ENCODE peak calls at places on chromosomes 16 and 17, in seven cellular contexts. L is astrocyte of the spinal cord; I is OCI-LY7; B is AG04449; Y is nephron progenitor cell; P is WTC11; M is CD4-positive, alpha-beta T cell. C is an unnamed sample.

GRCh38 chr16:17331071-17331521 is 139.7 kb downstream of the XYLT1 start:
- DNase-seq in L (no peak), I (no peak), B (no peak), Y (no peak), P (no peak), M (no peak), C (peak)

GRCh38 chr17:79997004-79997673 is 38.5 kb downstream of the TBC1D16 start:
- DNase-seq in L (no peak), I (peak), B (no peak), Y (no peak), P (no peak), M (peak), C (no peak)

GRCh38 chr17:57138956-57139576 is 54.0 kb downstream of the AKAP1 start:
- DNase-seq in L (no peak), I (no peak), B (no peak), Y (no peak), P (no peak), M (no peak), C (no peak)

GRCh38 chr16:26644912-26645543 is 421.7 kb upstream of the C16orf82 start:
- DNase-seq in L (no peak), I (peak), B (no peak), Y (no peak), P (no peak), M (no peak), C (no peak)

GRCh38 chr17:55549140-55549539 is 37.9 kb upstream of the SMIM36 start:
- DNase-seq in L (no peak), I (peak), B (no peak), Y (no peak), P (no peak), M (no peak), C (no peak)

GRCh38 chr17:41654908-41655607 is 30.7 kb upstream of the KRT17 start:
- DNase-seq in L (no peak), I (no peak), B (no peak), Y (no peak), P (no peak), M (no peak), C (no peak)

GRCh38 chr17:6456914-6457687 is 12.8 kb downstream of the PIMREG start:
- DNase-seq in L (peak), I (no peak), B (no peak), Y (no peak), P (no peak), M (no peak), C (peak)

GRCh38 chr17:19743101-19744100 is 4.7 kb downstream of the ALDH3A1 start:
- DNase-seq in L (no peak), I (no peak), B (no peak), Y (no peak), P (no peak), M (no peak), C (no peak)

GRCh38 chr17:51764387-51764971 is 394.0 kb downstream of the CA10 start:
- DNase-seq in L (peak), I (peak), B (peak), Y (peak), P (peak), M (peak), C (no peak)

GRCh38 chr17:74780443-74781238 is 4.5 kb upstream of the NAT9 start:
- DNase-seq in L (peak), I (peak), B (no peak), Y (no peak), P (peak), M (no peak), C (no peak)
- TF ChIP-seq CTCF in L (peak), I (peak), B (peak), Y (peak), P (no peak), M (no peak), C (no peak)

GRCh38 chr16:4517812-4518211 is 20.8 kb downstream of the CDIP1 start:
- DNase-seq in L (peak), I (peak), B (no peak), Y (peak), P (peak), M (no peak), C (no peak)
- TF ChIP-seq CTCF in L (peak), I (peak), B (peak), Y (peak), P (peak), M (peak), C (peak)

GRCh38 chr16:11183035-11183812 is 72.8 kb downstream of the SOCS1 start:
- DNase-seq in L (no peak), I (no peak), B (no peak), Y (peak), P (peak), M (no peak), C (no peak)
- TF ChIP-seq CTCF in L (no peak), I (no peak), B (no peak), Y (no peak), P (no peak), M (no peak), C (no peak)

DNA sequence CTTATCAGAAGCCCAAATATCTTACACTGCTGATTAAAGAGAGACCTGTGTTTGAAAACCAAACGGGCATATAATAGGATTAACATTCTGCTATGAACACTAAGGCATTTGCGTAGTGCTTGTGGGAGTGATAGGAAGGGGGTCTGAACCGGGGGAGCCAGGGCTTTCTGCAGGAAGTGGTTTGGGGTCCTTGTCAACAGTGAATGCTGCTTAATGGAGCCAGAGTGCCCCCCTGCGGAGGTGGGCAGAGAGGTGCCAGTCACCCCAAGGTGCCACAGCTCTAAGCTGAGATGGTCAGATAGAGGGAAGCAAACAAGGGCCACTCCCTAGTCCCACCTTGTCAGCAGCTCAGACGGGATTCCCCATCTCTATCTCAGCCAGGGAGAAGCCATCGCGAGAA is 17.6 kb downstream of the NAA60 start:
- DNase-seq in L (no peak), I (peak), B (no peak), Y (no peak), P (no peak), M (no peak), C (no peak)
- TF ChIP-seq CTCF in L (no peak), I (peak), B (no peak), Y (no peak), P (no peak), M (no peak), C (no peak)

C was measured in AG09319.